ENCODE peak calls at places on chromosomes 2 and 18, in eight cellular contexts. O, R, E, L, W, H, A and N are unnamed samples.

GRCh38 chr18:51342815-51343214 is 145.3 kb upstream of the MEX3C start:
- DNase-seq in R (no peak), O (no peak), W (no peak), E (no peak), A (no peak), L (no peak), H (no peak), N (no peak)

GRCh38 chr2:121919803-121920202 is 164.4 kb downstream of the TSN start:
- DNase-seq in O (no peak), E (no peak), W (no peak), H (no peak), A (no peak), R (no peak), L (no peak), N (no peak)

GRCh38 chr2:66849128-66849527 is 414.2 kb downstream of the MEIS1 start:
- DNase-seq in W (no peak), E (peak), R (no peak), H (no peak), A (no peak), O (no peak), L (no peak), N (no peak)

GRCh38 chr2:222861411-222862067 is 703 bp downstream of the ACSL3 start:
- DNase-seq in A (peak), W (peak), R (no peak), H (no peak), O (peak), L (peak), E (peak), N (peak)

GRCh38 chr18:50356036-50356945 is 18.6 kb upstream of the SKA1 start:
- DNase-seq in W (no peak), O (peak), H (peak), R (no peak), A (no peak), E (no peak), L (no peak), N (no peak)

GRCh38 chr2:236575501-236575900 is 5.9 kb downstream of the ACKR3 start:
- DNase-seq in R (no peak), L (no peak), H (no peak), A (no peak), E (no peak), W (no peak), O (no peak), N (no peak)

GRCh38 chr2:197711576-197711975 is 6.4 kb downstream of the MARS2 start:
- DNase-seq in H (no peak), W (no peak), L (peak), E (no peak), R (no peak), A (no peak), O (no peak), N (no peak)

GRCh38 chr2:12006841-12007240 is 260.4 kb downstream of the LPIN1 start:
- DNase-seq in R (no peak), O (no peak), E (no peak), W (no peak), A (no peak), H (peak), L (no peak), N (peak)

GRCh38 chr2:142531375-142531774 is 346.1 kb upstream of the KYNU start:
- DNase-seq in O (no peak), A (no peak), E (no peak), R (no peak), W (no peak), H (no peak), L (no peak), N (no peak)

GRCh38 chr18:56639094-56639361 is 636 bp upstream of the TXNL1 start:
- DNase-seq in W (no peak), R (no peak), H (no peak), L (no peak), E (no peak), A (no peak), O (no peak), N (no peak)